ENCODE peak calls at places on chromosomes 12 and 14, in eight cellular contexts. V is psoas muscle; M is IMR-90; O is skeletal muscle cell; S is CD8-positive, alpha-beta memory T cell; G is fibroblast of pulmonary artery; R is H7; N is CD8-positive, alpha-beta T cell. Q is an unnamed sample.

GRCh38 chr12:13193403-13194100 is 3.0 kb upstream of the EMP1 start:
- DNase-seq in V (no peak), M (no peak), O (no peak), S (no peak), G (no peak), R (no peak), N (no peak), Q (no peak)

GRCh38 chr14:70289138-70289537 is 70.3 kb downstream of the COX16 start:
- DNase-seq in V (no peak), M (no peak), O (no peak), S (no peak), G (no peak), R (no peak), N (no peak), Q (no peak)

GRCh38 chr12:11673666-11674464 is 24.4 kb downstream of the ETV6 start:
- DNase-seq in V (no peak), M (peak; percentile 33), O (no peak), S (no peak), G (no peak), R (no peak), N (no peak), Q (no peak)

GRCh38 chr14:63727736-63728728 is at the start of gene SGPP1:
- DNase-seq in V (peak; percentile 84), M (peak; percentile 55), O (peak; percentile 12), S (peak; percentile 89), G (peak; percentile 62), R (peak; percentile 95), N (peak; percentile 76), Q (peak; percentile 80)

GRCh38 chr14:89607453-89607852 is 190.4 kb upstream of the FOXN3 start:
- DNase-seq in V (no peak), M (peak; percentile 40), O (no peak), S (no peak), G (no peak), R (no peak), N (no peak), Q (no peak)

GRCh38 chr14:100873083-100873482 is 30.4 kb downstream of the RTL1 start:
- DNase-seq in V (no peak), M (no peak), O (no peak), S (peak; percentile 32), G (no peak), R (no peak), N (no peak), Q (no peak)

GRCh38 chr12:85781751-85782150 is 54.5 kb downstream of the RASSF9 start:
- DNase-seq in V (no peak), M (no peak), O (no peak), S (no peak), G (no peak), R (no peak), N (no peak), Q (no peak)

GRCh38 chr14:61471297-61471980 is 150.1 kb downstream of the PRKCH start:
- DNase-seq in V (no peak), M (no peak), O (no peak), S (no peak), G (peak; percentile 57), R (no peak), N (no peak), Q (no peak)

GRCh38 chr14:55605793-55606192 is 25.8 kb downstream of the KTN1 start:
- DNase-seq in V (no peak), M (no peak), O (no peak), S (no peak), G (no peak), R (no peak), N (no peak), Q (no peak)

GRCh38 chr12:99455350-99456037 is 192.1 kb upstream of the GARIN6 start:
- DNase-seq in V (no peak), M (no peak), O (no peak), S (no peak), G (no peak), R (no peak), N (no peak), Q (no peak)

DNA sequence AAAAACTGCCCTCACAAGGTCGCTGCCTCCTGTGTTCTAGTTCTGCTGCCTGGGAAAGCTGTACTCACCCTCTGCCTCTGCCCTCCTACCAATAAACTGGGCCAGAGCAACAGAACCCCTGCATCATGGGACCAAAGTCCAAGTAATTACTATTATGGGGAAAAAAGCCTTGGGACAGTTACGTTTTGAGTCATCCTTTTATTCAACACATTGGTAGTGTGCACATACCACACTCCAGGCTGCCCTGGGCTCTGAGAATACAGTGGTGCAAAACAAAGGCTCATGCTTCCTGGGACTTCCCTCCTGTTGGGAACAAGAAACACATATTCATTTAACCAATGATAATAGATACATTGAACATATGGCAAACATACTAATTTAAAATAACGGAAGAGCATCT is 49.0 kb downstream of the CACNA1C start:
- DNase-seq in V (no peak), M (no peak), O (no peak), S (no peak), G (no peak), R (no peak), N (no peak), Q (no peak)
- H3K4me3 ChIP-seq in V (no peak overlapping the region), M (no peak overlapping the region), O (no peak overlapping the region), S (no peak overlapping the region), G (no peak overlapping the region), R (no peak overlapping the region), N (no peak overlapping the region), Q (no peak overlapping the region)

GRCh38 chr14:22557846-22558220 is 31.2 kb downstream of the DAD1 start:
- DNase-seq in V (no peak), M (no peak), O (no peak), S (no peak), G (no peak), R (no peak), N (no peak), Q (no peak)

GRCh38 chr14:22555573-22556011 is 33.4 kb downstream of the DAD1 start:
- DNase-seq in V (no peak), M (peak; percentile 52), O (no peak), S (peak; percentile 80), G (no peak), R (no peak), N (no peak), Q (no peak)

GRCh38 chr14:22554706-22555572 is 34.1 kb downstream of the DAD1 start:
- DNase-seq in V (no peak), M (no peak), O (no peak), S (no peak), G (no peak), R (no peak), N (no peak), Q (no peak)

GRCh38 chr14:22556990-22557623 is 31.9 kb downstream of the DAD1 start:
- DNase-seq in V (peak; percentile 83), M (peak; percentile 64), O (no peak), S (peak; percentile 93), G (peak; percentile 72), R (peak; percentile 96), N (peak; percentile 91), Q (peak; percentile 86)

DNA sequence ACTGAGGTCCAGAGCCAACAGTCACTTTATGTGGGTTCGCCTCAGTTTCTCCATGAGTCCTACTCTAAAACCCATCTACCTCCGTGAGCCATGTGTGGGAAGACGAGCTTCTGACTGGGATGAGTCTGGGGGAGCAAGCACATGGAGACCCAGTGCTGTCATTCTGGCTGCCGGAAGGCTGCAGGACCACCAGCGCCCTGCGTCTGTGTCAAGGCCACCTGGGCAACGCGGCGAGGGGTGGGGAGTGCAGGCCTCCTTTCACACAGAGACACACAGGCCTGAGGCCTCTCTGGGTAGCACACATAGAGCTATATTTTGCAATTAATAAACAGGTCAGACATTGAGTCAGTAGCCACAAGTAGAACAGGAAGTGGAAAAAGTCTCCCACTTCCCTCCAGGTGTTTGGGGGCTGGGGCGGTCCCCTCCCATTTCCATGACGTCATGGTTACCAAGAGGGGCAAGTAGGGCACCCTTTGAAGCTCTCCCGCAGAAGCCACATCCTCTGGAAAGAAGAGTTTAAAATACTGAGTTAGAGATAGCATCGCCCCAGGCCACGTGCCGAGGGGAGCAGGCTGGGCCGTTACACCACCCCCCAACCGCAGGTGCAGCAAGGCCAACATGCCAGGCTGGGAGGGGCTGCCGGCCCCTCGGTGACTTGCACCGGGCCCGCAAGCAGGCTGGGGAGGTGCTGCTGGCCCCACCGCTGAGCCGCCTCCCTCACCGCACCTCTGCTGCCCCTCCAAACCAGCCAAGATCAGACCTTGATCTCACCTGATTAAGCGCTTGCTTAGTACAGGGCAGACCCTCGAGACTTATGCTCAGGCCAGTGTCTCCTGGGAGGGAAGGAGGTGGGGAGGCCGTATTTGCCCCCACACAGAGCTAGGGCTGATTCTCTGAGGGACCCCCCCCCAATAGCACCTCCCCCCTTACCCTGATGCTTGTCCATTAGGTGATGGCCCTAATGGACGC is 32.7 kb downstream of the DAD1 start:
- DNase-seq in V (peak; percentile 41), M (peak; percentile 89), O (no peak), S (peak; percentile 100), G (peak; percentile 80), R (peak; percentile 64), N (peak; percentile 93), Q (peak; percentile 82)
- H3K4me3 ChIP-seq in V (no peak overlapping the region), M (no peak overlapping the region), O (no peak overlapping the region), S (peak overlapping the region; percentile 69), G (no peak overlapping the region), R (no peak overlapping the region), N (peak overlapping the region; percentile 60), Q (no peak overlapping the region)

GRCh38 chr12:31316964-31317363 is 9.0 kb downstream of the SINHCAF start:
- DNase-seq in V (no peak), M (no peak), O (no peak), S (no peak), G (no peak), R (no peak), N (no peak), Q (no peak)
- H3K4me3 ChIP-seq in V (peak overlapping the region; percentile 50), M (peak overlapping the region; percentile 43), O (no peak overlapping the region), S (peak overlapping the region; percentile 56), G (peak overlapping the region; percentile 55), R (no peak overlapping the region), N (peak overlapping the region; percentile 36), Q (no peak overlapping the region)

GRCh38 chr12:29562167-29562776 is 64.8 kb upstream of the OVCH1 start:
- DNase-seq in V (no peak), M (peak; percentile 76), O (no peak), S (no peak), G (peak; percentile 96), R (no peak), N (no peak), Q (peak; percentile 82)
- H3K4me3 ChIP-seq in V (no peak overlapping the region), M (no peak overlapping the region), O (no peak overlapping the region), S (no peak overlapping the region), G (no peak overlapping the region), R (no peak overlapping the region), N (no peak overlapping the region), Q (no peak overlapping the region)

GRCh38 chr12:56632701-56633464 is 2.8 kb upstream of the BAZ2A start:
- DNase-seq in V (no peak), M (no peak), O (no peak), S (no peak), G (no peak), R (peak; percentile 40), N (no peak), Q (no peak)
- H3K4me3 ChIP-seq in V (peak overlapping the region; percentile 47), M (no peak overlapping the region), O (peak overlapping the region; percentile 21), S (no peak overlapping the region), G (peak overlapping the region; percentile 82), R (no peak overlapping the region), N (peak overlapping the region; percentile 25), Q (peak overlapping the region; percentile 6)

GRCh38 chr12:47200446-47200845 is 120.7 kb upstream of the AMIGO2 start:
- DNase-seq in V (no peak), M (no peak), O (no peak), S (no peak), G (no peak), R (no peak), N (no peak), Q (no peak)
- H3K4me3 ChIP-seq in V (no peak overlapping the region), M (no peak overlapping the region), O (no peak overlapping the region), S (no peak overlapping the region), G (no peak overlapping the region), R (no peak overlapping the region), N (no peak overlapping the region), Q (no peak overlapping the region)

Q was measured in cardiac muscle cell.